ENCODE peak calls at places on chromosomes 5 and 9, in six cellular contexts. U is prostate gland, S is GM12891, G is GM12892, E is stomach, J is HL-60. M is an unnamed sample.

GRCh38 chr5:155885199-155885598 is 441.8 kb upstream of the SGCD start:
- DNase-seq in J (no peak), S (no peak), U (no peak), E (no peak), G (no peak), M (no peak)

GRCh38 chr5:60576425-60576824 is 123.5 kb downstream of the DEPDC1B start:
- DNase-seq in G (no peak), S (no peak), U (no peak), E (no peak), J (peak; percentile 13), M (no peak)

GRCh38 chr5:73540192-73540591 is 25.2 kb downstream of the ANKRA2 start:
- DNase-seq in G (no peak), S (no peak), J (no peak), E (no peak), U (peak; percentile 14), M (no peak)

GRCh38 chr9:79577969-79578723 is 6.4 kb downstream of the TLE4 start:
- DNase-seq in G (no peak), S (no peak), U (no peak), J (peak; percentile 20), E (no peak), M (no peak)

GRCh38 chr5:103505581-103506305 is 56.8 kb downstream of the NUDT12 start:
- DNase-seq in S (no peak), G (no peak), J (no peak), U (no peak), E (no peak), M (no peak)

GRCh38 chr9:81861644-81862043 is 66.6 kb upstream of the SPATA31D4 start:
- DNase-seq in J (no peak), E (no peak), G (no peak), U (no peak), S (no peak), M (no peak)

GRCh38 chr9:81955625-81956024 is 12.3 kb downstream of the SPATA31D3 start:
- DNase-seq in E (no peak), U (no peak), S (no peak), G (no peak), J (no peak), M (no peak)

GRCh38 chr9:19720374-19720773 is 68.5 kb downstream of the SLC24A2 start:
- DNase-seq in S (no peak), J (no peak), E (no peak), G (no peak), U (no peak), M (no peak)

GRCh38 chr9:122695696-122696095 is 20.8 kb downstream of the OR1L3 start:
- DNase-seq in G (no peak), S (no peak), U (no peak), J (no peak), E (no peak), M (no peak)

GRCh38 chr9:29799227-29799626 is 2225.9 kb upstream of the C9orf72 start:
- DNase-seq in G (no peak), E (no peak), S (no peak), U (no peak), J (no peak), M (no peak)

GRCh38 chr5:2032432-2032831 is 149.7 kb upstream of the IRX4 start:
- DNase-seq in E (no peak), G (no peak), J (no peak), U (no peak), S (no peak), M (peak; percentile 74)

GRCh38 chr9:32566770-32567169 is 6.2 kb downstream of the NDUFB6 start:
- DNase-seq in E (no peak), U (no peak), G (no peak), J (no peak), S (no peak), M (no peak)

GRCh38 chr5:62011072-62011664 is 294.8 kb upstream of the KIF2A start:
- DNase-seq in S (no peak), J (no peak), G (no peak), U (no peak), E (no peak), M (no peak)

GRCh38 chr5:146466521-146467349 is 19.6 kb downstream of the TCERG1 start:
- DNase-seq in G (no peak), J (no peak), U (no peak), S (no peak), E (no peak), M (no peak)

GRCh38 chr5:78300464-78301045 is 6.1 kb upstream of the AP3B1 start:
- DNase-seq in S (no peak), J (no peak), U (no peak), G (no peak), E (no peak), M (no peak)

GRCh38 chr5:66828551-66829421 is 232.6 kb downstream of the MAST4 start:
- DNase-seq in G (no peak), J (no peak), E (peak; percentile 64), S (no peak), U (peak; percentile 52), M (no peak)

GRCh38 chr9:14478175-14479165 is 164.5 kb upstream of the NFIB start:
- DNase-seq in G (no peak), S (no peak), E (no peak), U (no peak), J (no peak), M (no peak)

GRCh38 chr5:142143878-142144277 is 35.3 kb downstream of the NDFIP1 start:
- DNase-seq in E (no peak), G (no peak), J (no peak), U (no peak), S (no peak), M (no peak)

GRCh38 chr9:35612843-35613242 is 5.4 kb downstream of the CD72 start:
- DNase-seq in E (no peak), S (no peak), J (no peak), G (no peak), U (no peak), M (no peak)

GRCh38 chr5:136242611-136243010 is 49.6 kb upstream of the SMIM32 start:
- DNase-seq in S (no peak), U (no peak), E (no peak), G (no peak), J (no peak), M (no peak)

GRCh38 chr9:77647659-77648457 is at the start of gene GNA14:
- DNase-seq in U (no peak), J (peak; percentile 28), G (no peak), E (no peak), S (peak; percentile 11), M (no peak)

GRCh38 chr9:108180511-108180910 is 675.3 kb downstream of the ACTL7B start:
- DNase-seq in E (no peak), U (peak; percentile 56), S (no peak), J (no peak), G (no peak), M (peak; percentile 77)

GRCh38 chr5:35857606-35858205 is 1.0 kb downstream of the IL7R start:
- DNase-seq in S (no peak), J (no peak), G (no peak), U (no peak), E (no peak), M (no peak)

GRCh38 chr5:119285070-119285916 is 70.5 kb upstream of the TNFAIP8 start:
- DNase-seq in S (no peak), E (no peak), G (no peak), U (no peak), J (no peak), M (no peak)

GRCh38 chr5:133924221-133924920 is 44.1 kb downstream of the C5orf15 start:
- DNase-seq in E (no peak), U (no peak), S (no peak), J (no peak), G (no peak), M (no peak)

GRCh38 chr9:134971196-134971595 is 53.5 kb upstream of the FCN1 start:
- DNase-seq in G (no peak), S (no peak), U (no peak), J (no peak), E (no peak), M (no peak)

GRCh38 chr9:137313326-137313920 is 11.4 kb upstream of the NRARP start:
- DNase-seq in U (no peak), G (no peak), E (no peak), J (no peak), S (peak; percentile 39), M (no peak)

GRCh38 chr5:146290318-146290717 is 48.3 kb upstream of the POU4F3 start:
- DNase-seq in G (no peak), U (no peak), S (no peak), J (no peak), E (no peak), M (no peak)

GRCh38 chr5:171770153-171770552 is 15.5 kb upstream of the SMIM23 start:
- DNase-seq in U (no peak), J (peak; percentile 67), S (no peak), G (no peak), E (no peak), M (no peak)

GRCh38 chr9:3648266-3648665 is 122.5 kb upstream of the RFX3 start:
- DNase-seq in G (no peak), E (no peak), J (no peak), U (no peak), S (no peak), M (no peak)
- TF ChIP-seq POLR2AphosphoS5 in G (no peak), E (no peak), J (no peak), U (no peak), S (no peak), M (no peak)

DNA sequence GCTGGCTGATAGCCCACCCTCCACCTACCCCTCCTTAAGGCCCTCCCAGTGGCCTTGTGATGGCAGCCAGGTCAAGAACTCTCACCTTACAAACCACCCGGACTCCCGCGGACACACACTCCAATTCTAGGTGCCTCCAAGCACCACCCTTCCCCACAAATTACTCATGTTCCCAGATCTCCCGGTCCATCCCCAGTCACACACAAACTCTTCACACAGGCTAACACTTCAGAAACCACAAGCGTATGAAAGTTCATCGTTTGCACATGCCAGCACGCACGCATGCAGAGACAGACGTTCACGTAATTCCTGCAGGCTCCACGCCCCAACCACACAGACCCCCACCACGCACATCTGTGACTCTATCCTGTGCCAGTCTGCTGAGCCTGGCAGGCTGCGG is 18.0 kb downstream of the NR5A1 start:
- DNase-seq in E (no peak), S (no peak), U (no peak), G (no peak), J (no peak), M (no peak)
- TF ChIP-seq POLR2AphosphoS5 in E (no peak), S (no peak), U (no peak), G (no peak), J (no peak), M (no peak)

GRCh38 chr5:179731791-179732411 is 721 bp upstream of the MAML1 start:
- DNase-seq in G (no peak), J (peak; percentile 78), S (no peak), U (no peak), E (no peak), M (no peak)

GRCh38 chr5:179733764-179734126 is 1.1 kb downstream of the MAML1 start:
- DNase-seq in G (no peak), S (no peak), U (no peak), J (no peak), E (no peak), M (no peak)

GRCh38 chr5:179732412-179732917 is at the start of gene MAML1:
- DNase-seq in G (peak; percentile 92), S (peak; percentile 89), E (peak; percentile 100), J (peak; percentile 100), U (peak; percentile 100), M (peak; percentile 100)

GRCh38 chr5:179734536-179735164 is 2.0 kb downstream of the MAML1 start:
- DNase-seq in S (no peak), U (no peak), E (no peak), J (no peak), G (no peak), M (no peak)

GRCh38 chr5:179732918-179733763 is 519 bp downstream of the MAML1 start:
- DNase-seq in S (peak; percentile 41), E (peak; percentile 40), U (peak; percentile 46), J (peak; percentile 25), G (peak; percentile 39), M (no peak)
- TF ChIP-seq POLR2AphosphoS5 in S (no peak), E (no peak), U (no peak), J (no peak), G (no peak), M (peak; percentile 29)

GRCh38 chr5:129670944-129671343 is 77.0 kb upstream of the MINAR2 start:
- DNase-seq in J (no peak), E (no peak), U (no peak), G (no peak), S (no peak), M (no peak)
- TF ChIP-seq POLR2AphosphoS5 in J (no peak), E (no peak), U (no peak), G (no peak), S (no peak), M (no peak)

M was measured in esophagus muscularis mucosa.